ENCODE peak calls at places on chromosomes 6 and 20, in four cellular contexts. R is adrenal gland, J is uterus, S is transverse colon. W is an unnamed sample.

GRCh38 chr6:147741419-147741818 is 232.9 kb downstream of the SAMD5 start:
- DNase-seq in J (no peak), R (no peak), S (no peak), W (no peak)

GRCh38 chr6:160692369-160692959 is 9.6 kb upstream of the PLG start:
- DNase-seq in R (no peak), J (no peak), S (no peak), W (no peak)

GRCh38 chr20:7038029-7038428 is 270.5 kb downstream of the BMP2 start:
- DNase-seq in S (no peak), R (no peak), J (no peak), W (peak; percentile 7)

GRCh38 chr6:147540075-147540474 is 31.6 kb downstream of the SAMD5 start:
- DNase-seq in J (no peak), S (no peak), R (no peak), W (no peak)

GRCh38 chr6:8831366-8832152 is 396.2 kb upstream of the SLC35B3 start:
- DNase-seq in R (no peak), S (no peak), J (no peak), W (no peak)

GRCh38 chr6:75882734-75883133 is 133.7 kb downstream of the MYO6 start:
- DNase-seq in R (no peak), J (no peak), S (no peak), W (peak; percentile 10)

GRCh38 chr6:52375780-52376556 is 14.0 kb downstream of the PAQR8 start:
- DNase-seq in S (no peak), R (no peak), J (no peak), W (no peak)

GRCh38 chr6:55568779-55569439 is 10.1 kb downstream of the HMGCLL1 start:
- DNase-seq in S (no peak), J (no peak), R (no peak), W (no peak)

GRCh38 chr20:63022501-63022900 is 15.7 kb upstream of the BHLHE23 start:
- DNase-seq in S (no peak), R (no peak), J (no peak), W (no peak)

GRCh38 chr6:167687035-167687720 is 139.5 kb upstream of the AFDN start:
- DNase-seq in R (no peak), J (no peak), S (no peak), W (no peak)

GRCh38 chr6:45923831-45924391 is 91.7 kb downstream of the CLIC5 start:
- DNase-seq in S (no peak), J (no peak), R (no peak), W (no peak)

GRCh38 chr6:57328074-57328473 is 10.6 kb downstream of the PRIM2 start:
- DNase-seq in J (no peak), S (no peak), R (no peak), W (no peak)
- H3K36me3 ChIP-seq in J (no peaks in the 10 kb centered on the region), S (no peaks in the 10 kb centered on the region), R (peaks cover 3% of the 10 kb centered on the region), W (peaks cover 2% of the 10 kb centered on the region)

DNA sequence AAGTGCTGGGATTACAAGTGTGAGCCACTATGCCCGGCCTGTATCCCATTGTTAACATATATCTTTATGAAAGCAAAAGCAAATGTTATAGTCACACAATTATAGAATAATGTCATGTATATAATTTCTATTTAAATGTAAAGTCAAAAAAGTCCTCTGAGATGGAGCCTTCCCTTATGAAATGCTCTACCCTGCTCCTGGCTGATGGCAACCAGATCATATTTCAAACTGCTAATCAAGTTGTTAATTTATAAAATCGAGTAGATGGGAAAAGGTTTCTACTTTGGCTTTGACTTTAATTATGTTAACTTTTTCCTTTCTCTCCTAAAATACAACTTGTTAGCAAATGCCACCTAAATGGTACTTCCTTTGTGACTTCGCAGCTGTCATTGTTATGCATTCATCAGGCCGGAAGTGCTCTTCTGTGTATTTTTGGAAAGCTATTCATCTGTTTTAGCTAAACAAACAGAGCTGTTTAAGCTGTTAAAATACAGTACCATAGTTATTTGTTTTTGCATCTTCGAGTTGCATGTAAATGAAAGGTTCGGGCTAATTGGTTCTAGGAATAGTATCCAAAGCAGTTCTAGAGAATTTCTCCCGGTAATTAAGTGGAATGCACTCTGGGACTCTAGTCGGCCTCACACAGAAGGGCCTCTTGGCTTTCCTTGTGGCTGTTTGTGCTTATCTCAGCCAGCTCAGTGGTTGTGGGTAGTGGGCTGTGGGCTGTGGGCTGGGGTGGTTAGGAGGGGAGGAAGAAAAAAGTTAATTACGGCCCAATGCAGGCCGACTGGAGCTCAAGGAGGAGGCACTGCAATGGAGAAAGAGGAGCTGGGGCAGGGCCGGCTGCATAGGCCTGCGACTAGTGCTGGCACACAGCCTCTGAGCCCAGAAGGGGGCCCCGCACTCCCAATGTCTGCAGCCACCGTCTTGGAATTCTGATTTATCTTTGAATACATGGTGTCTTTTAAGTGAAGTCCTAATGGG is 34.8 kb downstream of the SLC35D3 start:
- DNase-seq in R (no peak), J (no peak), S (no peak), W (no peak)
- TF ChIP-seq CTCF in R (no peak), J (no peak), S (no peak), W (no peak)

GRCh38 chr6:31621991-31622390 is 1.5 kb downstream of the PRRC2A start:
- DNase-seq in R (no peak), J (no peak), S (peak; percentile 33), W (no peak)

GRCh38 chr6:31620586-31621319 is at the start of gene PRRC2A:
- DNase-seq in S (peak; percentile 96), J (no peak), R (peak; percentile 83), W (no peak)

GRCh38 chr6:31619805-31620585 is 520 bp upstream of the PRRC2A start:
- DNase-seq in J (peak; percentile 97), R (peak; percentile 98), S (peak; percentile 98), W (peak; percentile 93)

GRCh38 chr6:31622678-31623077 is 2.2 kb downstream of the PRRC2A start:
- DNase-seq in S (no peak), R (no peak), J (no peak), W (no peak)

GRCh38 chr6:31621320-31621939 is 915 bp downstream of the PRRC2A start:
- DNase-seq in R (no peak), J (no peak), S (no peak), W (no peak)
- H3K36me3 ChIP-seq in R (peaks cover 36% of the 10 kb centered on the region), J (no peaks in the 10 kb centered on the region), S (peaks cover 4% of the 10 kb centered on the region), W (peaks cover 7% of the 10 kb centered on the region)

GRCh38 chr6:43496370-43497128 is 13.6 kb downstream of the LRRC73 start:
- DNase-seq in S (no peak), J (no peak), R (peak; percentile 40), W (no peak)
- TF ChIP-seq CTCF in S (peak; percentile 15), J (peak; percentile 25), R (peak; percentile 67), W (peak; percentile 75)

DNA sequence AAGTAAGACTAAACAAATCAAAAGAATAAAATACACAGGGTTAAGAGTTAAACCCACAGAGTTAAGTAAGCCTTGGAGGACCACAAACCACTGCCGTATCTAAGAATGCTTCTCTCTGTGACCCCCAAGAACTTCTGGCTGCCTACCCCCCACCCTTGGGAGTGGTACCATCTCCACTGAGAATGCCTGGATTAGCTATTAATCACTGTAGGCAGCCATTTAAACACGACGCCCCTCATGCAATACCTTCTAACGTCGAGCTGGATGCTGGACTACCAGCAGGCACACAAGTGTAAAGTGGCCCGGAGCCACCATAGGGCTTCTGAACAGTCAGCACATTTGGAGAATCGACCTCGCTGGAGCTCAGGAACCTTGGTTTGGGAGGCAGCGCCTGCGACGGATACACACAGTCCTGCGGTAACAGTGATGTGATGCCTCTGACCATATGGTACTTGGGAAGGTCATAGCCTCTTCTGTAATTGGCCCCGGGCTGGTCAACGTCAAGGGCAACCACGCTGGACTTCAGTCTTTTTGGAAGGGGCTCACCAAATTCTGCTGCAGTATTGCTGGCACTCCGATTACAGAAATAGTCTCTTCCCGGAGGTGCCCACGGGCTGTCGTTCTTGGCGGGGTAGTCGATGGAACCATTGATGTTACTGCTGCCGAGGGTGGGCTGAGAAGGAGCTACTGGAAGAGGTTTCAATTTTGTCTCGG is 18.0 kb downstream of the ZNF217 start:
- DNase-seq in R (no peak), J (no peak), S (no peak), W (no peak)
- H3K36me3 ChIP-seq in R (peaks cover 58% of the 10 kb centered on the region), J (no peaks in the 10 kb centered on the region), S (peaks cover 3% of the 10 kb centered on the region), W (peaks cover 2% of the 10 kb centered on the region)

DNA sequence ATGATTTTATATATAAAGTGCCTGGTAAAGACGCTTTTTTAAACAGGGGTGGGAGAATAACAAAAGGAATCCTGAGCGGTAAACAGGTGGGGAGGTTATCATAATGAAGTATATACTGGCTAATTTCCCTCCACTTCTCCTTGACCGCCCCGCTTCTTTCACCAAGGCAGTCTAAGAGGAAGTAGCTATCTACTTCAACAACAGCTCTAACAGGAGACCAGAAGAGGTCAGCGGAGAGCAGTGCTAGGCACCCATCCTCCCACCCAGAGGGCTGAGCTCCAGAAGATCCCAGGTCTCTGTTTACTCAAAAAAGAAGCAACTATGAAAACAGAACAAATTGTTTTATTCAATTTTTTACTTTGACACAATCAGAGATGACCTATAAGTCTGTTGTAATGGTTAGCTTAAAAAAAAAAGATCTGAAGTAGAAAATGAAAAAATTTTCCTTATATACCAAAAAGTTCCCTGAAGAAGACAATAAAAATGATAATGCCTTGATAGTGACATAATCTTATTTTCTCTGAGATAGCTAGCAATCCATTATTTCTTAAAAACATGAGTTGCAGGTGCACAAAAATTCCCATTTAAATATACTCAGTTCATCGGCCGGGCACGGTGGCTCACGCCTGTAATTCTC is 141.1 kb downstream of the PDSS2 start:
- DNase-seq in R (peak; percentile 59), S (peak; percentile 50), J (peak; percentile 16), W (no peak)
- TF ChIP-seq CTCF in R (peak; percentile 55), S (peak; percentile 46), J (peak; percentile 34), W (peak; percentile 91)

DNA sequence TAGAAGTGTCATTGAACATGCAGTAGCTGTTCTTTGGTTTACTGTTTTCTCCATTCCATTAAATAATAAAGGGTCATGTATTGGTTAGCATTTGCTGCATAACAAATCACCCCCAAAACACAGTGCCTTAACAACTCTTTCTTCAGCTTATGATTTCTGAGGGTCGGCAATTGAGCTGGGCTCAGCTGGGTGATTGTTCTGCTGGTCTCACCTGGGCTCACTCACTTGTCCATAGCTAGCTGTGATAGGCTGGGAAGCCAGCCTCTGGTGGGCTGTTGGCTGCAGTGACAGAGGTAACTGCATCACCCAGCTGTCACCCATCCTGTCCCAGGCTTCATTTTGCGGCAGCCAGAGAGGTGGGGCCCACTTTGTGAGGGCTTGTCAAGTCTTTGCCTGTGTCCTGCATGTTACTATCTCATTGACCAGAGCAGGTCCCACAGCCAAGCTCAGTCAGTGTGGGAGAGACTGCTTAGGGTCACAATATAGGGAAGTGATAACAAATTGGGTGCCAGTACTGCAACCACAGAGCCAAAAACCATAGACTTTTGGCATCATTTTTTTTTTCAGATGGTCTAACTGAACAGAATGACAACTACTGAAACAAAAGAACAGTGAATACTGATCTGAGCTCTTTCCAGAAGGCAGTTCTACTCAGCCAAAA is 76.9 kb downstream of the SYNDIG1 start:
- DNase-seq in R (no peak), J (no peak), S (no peak), W (no peak)
- H3K36me3 ChIP-seq in R (no peaks in the 10 kb centered on the region), J (no peaks in the 10 kb centered on the region), S (no peaks in the 10 kb centered on the region), W (no peaks in the 10 kb centered on the region)

GRCh38 chr6:26016326-26017275 is 54.0 kb downstream of the TRIM38 start:
- DNase-seq in R (no peak), J (peak; percentile 41), S (no peak), W (no peak)

GRCh38 chr6:26020983-26021349 is 58.4 kb downstream of the TRIM38 start:
- DNase-seq in J (peak; percentile 62), S (peak; percentile 67), R (no peak), W (no peak)

GRCh38 chr6:26019261-26019845 is 56.8 kb downstream of the TRIM38 start:
- DNase-seq in J (no peak), S (no peak), R (no peak), W (no peak)

GRCh38 chr6:26020291-26020982 is 57.8 kb downstream of the TRIM38 start:
- DNase-seq in J (peak; percentile 81), S (peak; percentile 87), R (peak; percentile 91), W (no peak)

GRCh38 chr6:26017567-26017966 is 55.0 kb downstream of the TRIM38 start:
- DNase-seq in S (peak; percentile 42), R (peak; percentile 30), J (peak; percentile 83), W (no peak)
- TF ChIP-seq CTCF in S (no peak), R (no peak), J (peak; percentile 24), W (peak; percentile 78)

W was measured in kidney epithelial cell.